ENCODE peak calls at places on chromosome 5, in seven cellular contexts. T is GM12865, F is uterus, K is heart left ventricle, G is tibial nerve, A is foreskin fibroblast, Y is BE2C. J is an unnamed sample.

GRCh38 chr5:13643196-13643595 is 301.3 kb downstream of the DNAH5 start:
- DNase-seq in Y (no peak), A (no peak), K (no peak), G (no peak), F (no peak), T (no peak), J (no peak)

GRCh38 chr5:128084228-128085167 is 932 bp downstream of the SLC12A2 start:
- DNase-seq in G (no peak), Y (peak), K (peak), T (peak), F (peak), A (peak), J (peak)

GRCh38 chr5:634191-634590 is 22.1 kb downstream of the CEP72 start:
- DNase-seq in F (no peak), T (no peak), A (no peak), K (no peak), G (no peak), Y (no peak), J (no peak)

GRCh38 chr5:59542841-59543825 is 350.4 kb downstream of the PDE4D start:
- DNase-seq in K (peak), F (peak), Y (peak), A (no peak), T (no peak), G (peak), J (no peak)

GRCh38 chr5:150053231-150053626 is 33.1 kb downstream of the CSF1R start:
- DNase-seq in F (no peak), K (no peak), A (peak), Y (no peak), G (no peak), T (no peak), J (no peak)

GRCh38 chr5:9278925-9279603 is 266.8 kb downstream of the SEMA5A start:
- DNase-seq in G (no peak), A (no peak), K (no peak), T (no peak), Y (no peak), F (no peak), J (no peak)

GRCh38 chr5:72722792-72723402 is 93.6 kb upstream of the TNPO1 start:
- DNase-seq in A (no peak), F (no peak), K (no peak), T (no peak), G (no peak), Y (no peak), J (no peak)

GRCh38 chr5:180026320-180026719 is 45.2 kb downstream of the RNF130 start:
- DNase-seq in Y (no peak), K (no peak), F (no peak), A (peak), G (no peak), T (peak), J (no peak)

GRCh38 chr5:76789991-76790571 is 28.7 kb upstream of the F2RL1 start:
- DNase-seq in F (no peak), Y (no peak), T (no peak), G (no peak), A (peak), K (peak), J (no peak)

GRCh38 chr5:132291026-132291425 is 3.2 kb upstream of the SLC22A4 start:
- DNase-seq in K (no peak), A (no peak), F (no peak), G (no peak), T (no peak), Y (no peak), J (no peak)

GRCh38 chr5:124888622-124889521 is 142.4 kb upstream of the ZNF608 start:
- DNase-seq in Y (no peak), T (no peak), K (no peak), A (no peak), F (no peak), G (no peak), J (no peak)

GRCh38 chr5:100889165-100889564 is 13.9 kb downstream of the ST8SIA4 start:
- DNase-seq in Y (no peak), T (peak), K (no peak), G (no peak), F (no peak), A (no peak), J (no peak)

GRCh38 chr5:55636711-55637110 is 75.4 kb downstream of the SLC38A9 start:
- DNase-seq in F (peak), G (peak), K (peak), Y (no peak), A (peak), T (no peak), J (no peak)

GRCh38 chr5:72452515-72453259 is 54.5 kb downstream of the ZNF366 start:
- DNase-seq in T (no peak), Y (no peak), A (peak), F (peak), K (peak), G (peak), J (no peak)

GRCh38 chr5:148416921-148417320 is 33.2 kb downstream of the FBXO38 start:
- DNase-seq in T (no peak), K (peak), A (peak), G (no peak), F (no peak), Y (peak), J (no peak)

GRCh38 chr5:39005566-39006232 is 68.5 kb downstream of the RICTOR start:
- DNase-seq in T (peak), F (no peak), A (no peak), K (no peak), G (no peak), Y (no peak), J (no peak)
- TF ChIP-seq CTCF in T (peak), F (no peak), A (peak), K (peak), G (no peak), Y (peak), J (no peak)

DNA sequence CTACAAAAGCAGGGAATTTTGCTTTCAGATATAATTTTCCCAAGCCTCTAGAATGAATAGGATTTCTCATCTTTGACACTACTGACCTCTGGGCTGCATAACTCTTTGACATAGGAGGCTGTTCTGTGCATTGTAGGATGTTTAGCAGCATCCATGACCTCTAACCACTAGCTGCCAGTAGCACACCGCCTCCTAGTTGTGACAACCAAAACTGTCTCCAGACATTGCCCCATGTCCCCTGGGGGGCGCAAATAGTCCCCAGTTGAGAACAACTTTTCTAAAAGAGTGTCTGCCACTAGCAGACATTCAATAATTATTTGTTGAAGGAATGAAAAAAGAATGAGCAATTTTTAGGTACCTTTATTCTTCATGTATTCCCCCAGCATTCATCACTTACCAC is 51.8 kb downstream of the POU4F3 start:
- DNase-seq in Y (no peak), A (no peak), T (peak), K (no peak), G (no peak), F (no peak), J (no peak)
- TF ChIP-seq CTCF in Y (peak), A (no peak), T (peak), K (no peak), G (no peak), F (no peak), J (no peak)

DNA sequence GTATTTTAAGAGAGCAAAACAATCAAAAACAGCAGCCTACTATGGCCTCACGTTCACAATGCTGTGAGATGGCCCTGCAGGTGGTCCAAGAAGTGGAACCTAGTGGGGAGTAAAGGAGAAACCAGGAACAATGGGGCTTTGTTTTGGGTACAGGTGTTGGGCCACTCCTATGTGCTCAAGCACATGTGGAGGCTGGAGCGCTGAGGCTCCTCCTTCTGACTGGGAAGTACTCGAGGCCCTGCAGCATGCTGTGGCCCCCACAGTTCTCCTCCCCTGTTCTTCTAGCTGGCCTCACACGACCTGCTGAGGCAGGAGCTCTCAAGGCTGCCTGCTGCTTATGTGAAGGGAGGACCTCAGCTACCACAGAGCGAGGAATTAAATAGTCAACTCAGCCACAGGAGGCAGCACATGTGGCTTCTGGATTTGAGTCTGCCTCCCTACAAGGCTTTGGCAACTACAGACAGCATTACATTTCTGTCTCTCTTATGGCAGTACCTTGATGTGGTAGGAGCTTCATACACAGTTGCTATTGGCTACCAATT is 482.3 kb downstream of the SPOCK1 start:
- DNase-seq in F (no peak), G (no peak), A (no peak), Y (no peak), K (no peak), T (no peak), J (no peak)
- TF ChIP-seq CTCF in F (no peak), G (no peak), A (no peak), Y (no peak), K (no peak), T (no peak), J (no peak)

GRCh38 chr5:133421394-133421793 is 190.9 kb downstream of the FSTL4 start:
- DNase-seq in F (no peak), G (no peak), T (peak), Y (peak), A (no peak), K (no peak), J (peak)
- TF ChIP-seq CTCF in F (no peak), G (no peak), T (peak), Y (peak), A (peak), K (peak), J (no peak)

DNA sequence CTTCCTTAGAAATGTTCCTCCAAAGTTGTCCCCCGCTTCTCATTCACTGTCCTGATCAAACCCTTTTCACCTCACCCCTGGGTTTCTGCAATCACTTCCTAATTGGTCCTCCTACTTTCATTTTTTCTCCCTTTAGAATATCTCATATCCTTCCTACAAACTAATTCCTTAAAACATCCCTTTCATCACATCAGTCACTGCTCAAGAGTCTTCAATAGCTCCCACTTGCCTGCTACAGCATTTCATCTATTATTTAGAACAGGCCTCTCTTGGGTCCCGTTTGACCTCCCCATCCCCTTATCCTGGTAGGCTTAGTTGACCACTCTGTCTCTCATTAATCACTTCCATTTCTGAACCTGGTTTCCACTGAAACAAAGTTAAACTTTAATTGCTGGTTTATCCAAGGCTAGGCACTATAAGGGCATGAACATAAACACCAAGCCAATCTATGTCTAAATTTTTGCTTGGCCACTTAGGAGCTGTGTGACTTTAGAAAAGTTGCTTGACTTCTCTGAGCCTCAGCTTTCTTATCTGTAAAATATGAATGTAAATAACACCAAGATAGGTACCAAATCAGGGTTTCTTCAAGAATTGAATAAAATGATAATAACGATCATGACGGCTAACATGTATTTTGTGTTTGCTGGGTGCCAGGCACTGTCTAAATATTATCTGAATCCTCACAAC is 202.1 kb upstream of the WWC1 start:
- DNase-seq in F (no peak), K (no peak), T (no peak), A (no peak), G (no peak), Y (no peak), J (no peak)
- TF ChIP-seq CTCF in F (no peak), K (no peak), T (no peak), A (no peak), G (no peak), Y (no peak), J (no peak)

GRCh38 chr5:102855684-102856373 is 100.7 kb downstream of the PAM start:
- DNase-seq in F (no peak), G (no peak), K (no peak), Y (no peak), T (no peak), A (peak), J (no peak)
- TF ChIP-seq CTCF in F (no peak), G (no peak), K (no peak), Y (no peak), T (no peak), A (no peak), J (no peak)

J was measured in GM13976.